ENCODE peak calls at places on chromosomes 1 and 21, in six cellular contexts. P, J, V, C, E and T are unnamed samples.
A peak's percentile ranks its signal among the peaks of the same experiment; 100 is the strongest.

GRCh38 chr1:202304370-202304769 is 37.4 kb downstream of the UBE2T start:
- DNase-seq in P (peak; percentile 84), J (no peak), V (no peak), C (no peak), E (no peak), T (no peak)

GRCh38 chr1:225442156-225442555 is 14.3 kb upstream of the LBR start:
- DNase-seq in P (no peak), J (no peak), V (peak; percentile 47), C (no peak), E (no peak), T (no peak)

GRCh38 chr21:14213164-14213563 is 2.4 kb upstream of the LIPI start:
- DNase-seq in P (no peak), J (no peak), V (no peak), C (no peak), E (no peak), T (no peak)

GRCh38 chr1:76203132-76203531 is 128.6 kb downstream of the ST6GALNAC3 start:
- DNase-seq in P (no peak), J (no peak), V (no peak), C (no peak), E (no peak), T (no peak)

GRCh38 chr1:244653439-244654283 is 735 bp downstream of the DESI2 start:
- DNase-seq in P (no peak), J (peak; percentile 21), V (peak; percentile 76), C (peak; percentile 44), E (no peak), T (no peak)

GRCh38 chr1:226984521-226985238 is 44.6 kb downstream of the COQ8A start:
- DNase-seq in P (no peak), J (no peak), V (peak; percentile 64), C (no peak), E (no peak), T (no peak)

GRCh38 chr1:59318271-59318865 is 21.5 kb downstream of the FGGY start:
- DNase-seq in P (no peak), J (no peak), V (no peak), C (no peak), E (no peak), T (no peak)

GRCh38 chr1:41032147-41032546 is 10.6 kb upstream of the SLFNL1 start:
- DNase-seq in P (no peak), J (no peak), V (no peak), C (no peak), E (no peak), T (no peak)

GRCh38 chr1:17635811-17636210 is 96.3 kb downstream of the ARHGEF10L start:
- DNase-seq in P (no peak), J (peak; percentile 37), V (peak; percentile 80), C (no peak), E (no peak), T (no peak)

GRCh38 chr21:31316488-31317169 is 27.4 kb downstream of the TIAM1 start:
- DNase-seq in P (no peak), J (no peak), V (no peak), C (no peak), E (no peak), T (no peak)

GRCh38 chr1:183304466-183305122 is 113.6 kb downstream of the NMNAT2 start:
- DNase-seq in P (no peak), J (no peak), V (no peak), C (no peak), E (no peak), T (no peak)

GRCh38 chr1:78009836-78010235 is 5.1 kb downstream of the DNAJB4 start:
- DNase-seq in P (no peak), J (no peak), V (no peak), C (no peak), E (no peak), T (no peak)

GRCh38 chr1:111538343-111539035 is 35.1 kb upstream of the ADORA3 start:
- DNase-seq in P (no peak), J (peak; percentile 16), V (no peak), C (no peak), E (no peak), T (no peak)

GRCh38 chr1:206662396-206663092 is 22.2 kb upstream of the MAPKAPK2 start:
- DNase-seq in P (no peak), J (no peak), V (no peak), C (no peak), E (no peak), T (no peak)

GRCh38 chr1:205168291-205168690 is 43.2 kb downstream of the DSTYK start:
- DNase-seq in P (no peak), J (no peak), V (no peak), C (no peak), E (no peak), T (no peak)

GRCh38 chr1:21302747-21303715 is 12.8 kb upstream of the ECE1 start:
- DNase-seq in P (peak; percentile 69), J (peak; percentile 84), V (peak; percentile 76), C (no peak), E (no peak), T (no peak)

GRCh38 chr1:145918992-145919939 is 749 bp upstream of the PEX11B start:
- DNase-seq in P (peak; percentile 73), J (peak; percentile 72), V (peak; percentile 85), C (peak; percentile 60), E (peak; percentile 73), T (peak; percentile 54)

GRCh38 chr1:109531826-109532364 is 7.8 kb upstream of the GPR61 start:
- DNase-seq in P (no peak), J (no peak), V (no peak), C (no peak), E (no peak), T (no peak)
- H3K4me3 ChIP-seq in P (no peak overlapping the region), J (no peak overlapping the region), V (peak overlapping the region; percentile 15), C (peak overlapping the region; percentile 23), E (no peak overlapping the region), T (peak overlapping the region; percentile 32)

DNA sequence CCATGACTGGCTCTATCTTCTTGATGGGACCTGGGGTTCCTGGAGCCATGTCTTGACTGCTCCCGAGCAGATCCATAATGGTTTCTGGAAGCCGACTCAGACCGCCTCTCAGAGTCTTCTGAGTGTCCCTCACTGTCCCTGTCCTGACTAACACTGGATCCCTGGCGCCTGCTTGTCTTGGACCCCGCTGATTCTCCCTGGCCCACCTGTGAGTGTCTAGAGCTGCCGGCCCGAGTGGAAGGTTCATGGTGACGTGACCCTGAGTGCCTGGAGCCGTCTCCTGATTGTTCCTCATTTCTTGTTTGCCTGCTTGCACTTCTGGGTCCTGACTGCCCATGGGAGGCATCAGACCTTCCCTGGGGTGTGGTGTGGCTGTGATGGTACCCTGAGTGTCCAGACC is 15.1 kb downstream of the FLG start:
- DNase-seq in P (no peak), J (no peak), V (peak; percentile 55), C (no peak), E (no peak), T (no peak)
- H3K36me3 ChIP-seq in P (no peaks in the 10 kb centered on the region), J (no peaks in the 10 kb centered on the region), V (no peaks in the 10 kb centered on the region), C (peaks cover 5% of the 10 kb centered on the region), E (no peaks in the 10 kb centered on the region), T (no peaks in the 10 kb centered on the region)

GRCh38 chr1:20197329-20197791 is 11.0 kb upstream of the PLA2G2C start:
- DNase-seq in P (no peak), J (no peak), V (no peak), C (no peak), E (no peak), T (no peak)
- TF ChIP-seq POLR2AphosphoS5 in P (no peak), J (no peak), V (no peak), C (no peak), E (no peak), T (no peak)

GRCh38 chr1:215109171-215109570 is 26.6 kb downstream of the KCNK2 start:
- DNase-seq in P (no peak), J (no peak), V (no peak), C (no peak), E (no peak), T (no peak)

GRCh38 chr1:215111916-215112315 is 29.4 kb downstream of the KCNK2 start:
- DNase-seq in P (no peak), J (no peak), V (no peak), C (no peak), E (no peak), T (no peak)

GRCh38 chr1:215118081-215118480 is 35.5 kb downstream of the KCNK2 start:
- DNase-seq in P (no peak), J (no peak), V (no peak), C (no peak), E (no peak), T (no peak)

GRCh38 chr1:215114154-215114933 is 31.8 kb downstream of the KCNK2 start:
- DNase-seq in P (no peak), J (no peak), V (no peak), C (no peak), E (no peak), T (peak; percentile 57)

DNA sequence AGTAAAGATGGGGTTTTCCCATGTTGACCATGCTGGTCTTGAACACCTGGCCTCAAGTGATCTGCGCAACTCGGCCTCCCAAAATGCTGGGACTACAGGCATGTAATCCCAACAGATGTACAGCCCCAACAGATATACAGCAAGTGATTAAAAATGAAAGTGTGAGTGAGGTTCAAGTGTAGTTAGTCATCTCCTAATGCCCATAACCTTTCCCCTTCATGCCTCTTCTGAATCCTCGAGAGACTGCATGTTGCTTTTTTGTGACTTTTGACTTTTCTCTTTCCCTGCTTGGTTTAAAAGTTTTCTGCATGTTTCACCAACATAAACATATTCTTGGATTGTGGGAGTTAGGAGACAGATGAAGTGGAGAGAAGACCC is 31.2 kb downstream of the KCNK2 start:
- DNase-seq in P (no peak), J (no peak), V (no peak), C (no peak), E (no peak), T (no peak)
- H3K4me3 ChIP-seq in P (no peak overlapping the region), J (no peak overlapping the region), V (no peak overlapping the region), C (no peak overlapping the region), E (no peak overlapping the region), T (no peak overlapping the region)

GRCh38 chr1:160552425-160552824 is 26.9 kb downstream of the CD84 start:
- DNase-seq in P (no peak), J (no peak), V (no peak), C (no peak), E (no peak), T (no peak)

GRCh38 chr1:160550572-160551034 is 27.5 kb upstream of the SLAMF6 start:
- DNase-seq in P (no peak), J (no peak), V (no peak), C (peak; percentile 80), E (no peak), T (no peak)

GRCh38 chr1:160549665-160550006 is 26.6 kb upstream of the SLAMF6 start:
- DNase-seq in P (no peak), J (no peak), V (no peak), C (no peak), E (no peak), T (no peak)

GRCh38 chr1:160548960-160549664 is 26.1 kb upstream of the SLAMF6 start:
- DNase-seq in P (no peak), J (no peak), V (no peak), C (no peak), E (no peak), T (no peak)

GRCh38 chr1:160553778-160554177 is 25.5 kb downstream of the CD84 start:
- DNase-seq in P (no peak), J (no peak), V (no peak), C (no peak), E (no peak), T (no peak)
- H3K36me3 ChIP-seq in P (no peaks in the 10 kb centered on the region), J (no peaks in the 10 kb centered on the region), V (no peaks in the 10 kb centered on the region), C (no peaks in the 10 kb centered on the region), E (no peaks in the 10 kb centered on the region), T (no peaks in the 10 kb centered on the region)